ENCODE peak calls at places on chromosomes 3 and 15, in four cellular contexts. One of them, this sample, is unnamed.
A peak's percentile ranks its signal among the peaks of the same experiment; 100 is the strongest.

GRCh38 chr3:21752749-21753347 is 1.8 kb upstream of the ZNF385D start:
- DNase-seq in HepG2: peak; percentile 2
- DNase-seq in A549: no peak
- DNase-seq in K562: peak; percentile 23
- DNase-seq in this sample: no peak

GRCh38 chr3:41503998-41504623 is 304.8 kb downstream of the CTNNB1 start:
- DNase-seq in K562: no peak
- DNase-seq in A549: no peak
- DNase-seq in HepG2: no peak
- DNase-seq in this sample: no peak

GRCh38 chr3:45509038-45509767 is 85.3 kb upstream of the LIMD1 start:
- DNase-seq in K562: no peak
- DNase-seq in HepG2: no peak
- DNase-seq in A549: no peak
- DNase-seq in this sample: no peak

GRCh38 chr3:104909721-104910120 is 457.0 kb upstream of the ALCAM start:
- DNase-seq in HepG2: no peak
- DNase-seq in K562: no peak
- DNase-seq in A549: no peak
- DNase-seq in this sample: no peak

GRCh38 chr3:8618950-8619349 is 25.6 kb downstream of the SSUH2 start:
- DNase-seq in K562: no peak
- DNase-seq in A549: no peak
- DNase-seq in HepG2: no peak
- DNase-seq in this sample: no peak

GRCh38 chr15:74010929-74011540 is 16.5 kb downstream of the PML start:
- DNase-seq in K562: no peak
- DNase-seq in A549: no peak
- DNase-seq in HepG2: peak; percentile 16
- DNase-seq in this sample: no peak

GRCh38 chr3:46127503-46127902 is 80.6 kb downstream of the CCR1 start:
- DNase-seq in HepG2: peak; percentile 3
- DNase-seq in A549: no peak
- DNase-seq in K562: no peak
- DNase-seq in this sample: no peak

GRCh38 chr3:148075829-148076716 is 621.6 kb upstream of the AGTR1 start:
- DNase-seq in HepG2: peak; percentile 16
- DNase-seq in K562: no peak
- DNase-seq in A549: peak; percentile 6
- DNase-seq in this sample: peak; percentile 27

GRCh38 chr3:3927198-3927597 is 128.0 kb downstream of the LRRN1 start:
- DNase-seq in K562: no peak
- DNase-seq in A549: no peak
- DNase-seq in HepG2: no peak
- DNase-seq in this sample: no peak

GRCh38 chr15:60544581-60545115 is 65.7 kb upstream of the ICE2 start:
- DNase-seq in HepG2: no peak
- DNase-seq in A549: no peak
- DNase-seq in K562: no peak
- DNase-seq in this sample: no peak

GRCh38 chr3:127844326-127844942 is 22.1 kb upstream of the MGLL start:
- DNase-seq in K562: no peak
- DNase-seq in HepG2: no peak
- DNase-seq in A549: no peak
- DNase-seq in this sample: no peak

GRCh38 chr3:15324335-15324734 is 8.1 kb downstream of the SH3BP5 start:
- DNase-seq in HepG2: no peak
- DNase-seq in K562: no peak
- DNase-seq in A549: no peak
- DNase-seq in this sample: no peak

GRCh38 chr15:78070049-78070698 is 7.3 kb downstream of the TBC1D2B start:
- DNase-seq in HepG2: no peak
- DNase-seq in A549: no peak
- DNase-seq in K562: peak; percentile 28
- DNase-seq in this sample: peak; percentile 8

GRCh38 chr3:170961616-170962400 is 53.4 kb upstream of the EIF5A2 start:
- DNase-seq in A549: no peak
- DNase-seq in HepG2: peak; percentile 76
- DNase-seq in K562: peak; percentile 15
- DNase-seq in this sample: no peak

GRCh38 chr15:40844543-40844981 is 714 bp downstream of the SPINT1 start:
- DNase-seq in HepG2: no peak
- DNase-seq in A549: no peak
- DNase-seq in K562: peak; percentile 11
- DNase-seq in this sample: peak; percentile 58
- TF ChIP-seq ESRRA in HepG2: no peak
- TF ChIP-seq ESRRA in A549: no peak
- TF ChIP-seq ESRRA in K562: no peak
- TF ChIP-seq ESRRA in this sample: no peak

DNA sequence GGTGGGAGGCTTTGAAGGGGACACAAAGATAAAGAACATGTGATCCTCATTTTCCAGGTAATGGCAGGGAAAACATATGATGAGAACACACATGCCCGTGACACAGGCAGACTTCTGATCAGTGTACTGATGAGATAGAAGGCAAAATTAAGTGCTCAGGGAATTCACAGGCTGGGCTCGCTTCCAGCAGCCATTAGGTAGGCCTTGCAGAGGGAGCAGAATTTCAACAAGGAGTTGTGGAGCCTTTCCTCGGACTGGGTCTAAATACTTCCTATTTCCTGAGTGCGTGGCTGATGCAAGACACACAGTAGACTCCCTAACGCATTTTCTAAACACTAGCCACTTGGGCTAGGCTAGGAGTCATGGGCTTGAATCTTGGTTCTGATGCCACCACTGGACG is 74.0 kb upstream of the ETV5 start:
- DNase-seq in K562: no peak
- DNase-seq in HepG2: no peak
- DNase-seq in A549: no peak
- DNase-seq in this sample: no peak
- TF ChIP-seq ESRRA in K562: no peak
- TF ChIP-seq ESRRA in HepG2: no peak
- TF ChIP-seq ESRRA in A549: no peak
- TF ChIP-seq ESRRA in this sample: no peak

GRCh38 chr3:35932995-35933394 is 293.7 kb downstream of the ARPP21 start:
- DNase-seq in HepG2: peak; percentile 46
- DNase-seq in A549: peak; percentile 8
- DNase-seq in K562: no peak
- DNase-seq in this sample: no peak
- TF ChIP-seq ESRRA in HepG2: no peak
- TF ChIP-seq ESRRA in A549: no peak
- TF ChIP-seq ESRRA in K562: no peak
- TF ChIP-seq ESRRA in this sample: no peak

GRCh38 chr3:24496529-24497482 is 2.2 kb upstream of the THRB start:
- DNase-seq in HepG2: peak; percentile 82
- DNase-seq in K562: peak; percentile 84
- DNase-seq in A549: peak; percentile 81
- DNase-seq in this sample: peak; percentile 79
- TF ChIP-seq ESRRA in HepG2: no peak
- TF ChIP-seq ESRRA in K562: no peak
- TF ChIP-seq ESRRA in A549: no peak
- TF ChIP-seq ESRRA in this sample: no peak

DNA sequence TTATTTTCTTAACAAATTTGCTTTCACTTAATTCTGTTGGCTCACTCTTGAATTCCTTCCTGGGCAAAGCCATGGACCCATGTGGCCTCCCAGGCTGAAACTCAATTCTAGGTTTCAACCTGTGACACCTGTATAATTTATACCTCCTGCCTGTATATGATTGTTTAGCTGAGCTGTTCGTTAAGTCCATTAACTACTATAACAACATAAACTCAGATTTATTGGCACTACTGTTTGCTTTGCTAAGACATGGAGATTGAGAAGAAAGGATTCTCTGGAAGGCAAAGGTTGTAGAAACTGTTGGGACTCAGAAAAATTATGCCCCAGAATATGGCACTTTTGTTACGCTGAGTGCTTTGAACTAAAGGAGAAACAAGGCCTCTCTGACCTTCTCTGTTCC is 26.7 kb upstream of the CCDC50 start:
- DNase-seq in A549: no peak
- DNase-seq in HepG2: no peak
- DNase-seq in K562: no peak
- DNase-seq in this sample: no peak
- TF ChIP-seq ESRRA in A549: no peak
- TF ChIP-seq ESRRA in HepG2: no peak
- TF ChIP-seq ESRRA in K562: no peak
- TF ChIP-seq ESRRA in this sample: no peak

DNA sequence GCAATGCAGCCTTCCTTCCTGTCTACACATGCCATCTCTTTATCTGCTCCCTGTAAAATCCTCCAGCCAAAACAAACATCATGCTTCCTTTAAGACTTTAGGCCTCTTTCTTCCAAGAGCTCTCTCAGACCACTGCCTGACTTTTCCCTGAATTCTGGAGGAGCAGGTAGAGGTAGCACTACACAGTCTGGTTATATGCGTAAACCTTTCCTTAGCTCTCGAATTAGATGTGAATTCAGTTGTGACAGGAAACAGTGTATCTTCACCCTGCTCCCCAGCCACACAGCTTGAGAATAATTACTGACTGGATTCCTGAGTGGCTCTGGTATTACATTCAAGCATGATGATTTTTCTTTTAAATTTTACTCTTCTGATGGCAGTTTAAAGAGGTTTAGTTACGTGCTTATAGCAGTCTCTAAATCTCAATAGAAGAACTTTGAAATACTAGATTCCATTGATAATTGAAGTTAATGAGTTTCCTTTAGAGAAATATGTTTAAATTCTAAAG is 98.7 kb downstream of the FNDC3B start:
- DNase-seq in K562: no peak
- DNase-seq in A549: no peak
- DNase-seq in HepG2: no peak
- DNase-seq in this sample: no peak
- TF ChIP-seq ESRRA in K562: no peak
- TF ChIP-seq ESRRA in A549: no peak
- TF ChIP-seq ESRRA in HepG2: no peak
- TF ChIP-seq ESRRA in this sample: no peak

GRCh38 chr3:35392187-35392586 is 247.1 kb upstream of the ARPP21 start:
- DNase-seq in A549: no peak
- DNase-seq in K562: no peak
- DNase-seq in HepG2: no peak
- DNase-seq in this sample: no peak

GRCh38 chr3:35389907-35390306 is 249.4 kb upstream of the ARPP21 start:
- DNase-seq in K562: no peak
- DNase-seq in HepG2: no peak
- DNase-seq in A549: no peak
- DNase-seq in this sample: no peak

GRCh38 chr3:35394400-35394799 is 244.9 kb upstream of the ARPP21 start:
- DNase-seq in K562: no peak
- DNase-seq in A549: no peak
- DNase-seq in HepG2: no peak
- DNase-seq in this sample: no peak

DNA sequence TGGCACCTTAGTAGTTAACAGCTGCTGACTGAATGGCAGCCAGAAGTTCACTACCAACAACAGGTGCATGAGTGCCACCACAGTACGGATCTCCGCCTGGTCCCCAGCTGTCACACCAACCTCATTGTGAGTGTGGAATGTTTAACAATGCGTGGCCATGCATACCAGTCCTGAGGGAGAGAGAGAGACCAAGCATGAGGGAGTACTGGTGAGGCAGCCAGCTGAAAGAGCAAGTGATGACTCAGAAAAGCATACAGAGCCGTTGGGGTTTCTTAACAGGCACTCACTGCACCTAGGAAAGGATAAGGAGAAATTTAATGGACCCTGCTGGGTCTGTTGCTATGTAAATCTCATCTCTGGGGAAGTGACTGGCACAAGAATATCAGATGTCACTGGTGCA is 245.4 kb upstream of the ARPP21 start:
- DNase-seq in K562: no peak
- DNase-seq in HepG2: no peak
- DNase-seq in A549: no peak
- DNase-seq in this sample: no peak
- TF ChIP-seq ESRRA in K562: no peak
- TF ChIP-seq ESRRA in HepG2: no peak
- TF ChIP-seq ESRRA in A549: no peak
- TF ChIP-seq ESRRA in this sample: no peak

GRCh38 chr3:70824078-70824477 is 511.6 kb upstream of the MDFIC2 start:
- DNase-seq in K562: no peak
- DNase-seq in A549: no peak
- DNase-seq in HepG2: no peak
- DNase-seq in this sample: no peak
- TF ChIP-seq ESRRA in K562: no peak
- TF ChIP-seq ESRRA in A549: no peak
- TF ChIP-seq ESRRA in HepG2: no peak
- TF ChIP-seq ESRRA in this sample: no peak